ENCODE peak calls at places on chromosomes 6 and 20, in seven cellular contexts. K is iPS DF 6.9, Z is HS-27A, E is GM10248, C is AG10803, O is aorta, W is T-helper 9 cell. M is an unnamed sample.

GRCh38 chr6:27161946-27162603 is 85.4 kb upstream of the PRSS16 start:
- DNase-seq in K (no peak), Z (peak), C (peak), E (no peak), W (no peak), O (no peak), M (peak)

GRCh38 chr6:28944412-28945006 is 20.7 kb upstream of the TRIM27 start:
- DNase-seq in W (peak), E (no peak), O (peak), K (no peak), Z (no peak), C (peak), M (peak)

GRCh38 chr20:25284131-25284601 is 36.3 kb downstream of the PYGB start:
- DNase-seq in E (no peak), O (peak), Z (no peak), K (no peak), C (no peak), W (no peak), M (no peak)

GRCh38 chr6:30013296-30013922 is 47.7 kb upstream of the POLR1H start:
- DNase-seq in Z (no peak), C (peak), W (peak), O (peak), E (peak), K (no peak), M (no peak)

GRCh38 chr6:170243386-170243785 is 47.5 kb downstream of the DLL1 start:
- DNase-seq in O (no peak), K (no peak), E (no peak), C (no peak), Z (no peak), W (no peak), M (no peak)

GRCh38 chr20:10419550-10420133 is 14.4 kb downstream of the MKKS start:
- DNase-seq in C (no peak), K (no peak), W (no peak), Z (no peak), E (no peak), O (no peak), M (no peak)

GRCh38 chr20:25250508-25250907 is 2.6 kb downstream of the PYGB start:
- DNase-seq in Z (no peak), W (no peak), E (no peak), K (no peak), C (no peak), O (no peak), M (no peak)

GRCh38 chr20:53386186-53386681 is 207.4 kb downstream of the ZNF217 start:
- DNase-seq in E (no peak), C (no peak), Z (no peak), W (no peak), O (no peak), K (no peak), M (no peak)

GRCh38 chr6:167394330-167394729 is 69.4 kb downstream of the TTLL2 start:
- DNase-seq in C (no peak), Z (no peak), W (no peak), K (no peak), O (peak), E (no peak), M (no peak)

GRCh38 chr6:151294561-151295101 is 54.9 kb downstream of the AKAP12 start:
- DNase-seq in K (no peak), W (no peak), O (no peak), Z (no peak), E (no peak), C (no peak), M (no peak)

M was measured in NCI-H2171.